ENCODE peak calls at places on chromosome 2, in seven cellular contexts. R is right lobe of liver; P is CD8-positive, alpha-beta T cell; K is heart right ventricle; O is cardiac muscle cell; A is sigmoid colon; C is tibial artery. S is an unnamed sample. For H3K4me1, the result is how much of the 10 kb centered on the place peaks cover.

GRCh38 chr2:97995026-97995733 is 568 bp downstream of the TMEM131 start:
- DNase-seq in R (peak), A (peak), P (peak), C (peak), K (peak), O (peak), S (peak)

GRCh38 chr2:231483398-231484329 is 19.4 kb upstream of the NCL start:
- DNase-seq in P (peak), A (peak), R (peak), K (peak), C (no peak), O (no peak), S (peak)

GRCh38 chr2:218217366-218218309 is 649 bp downstream of the ARPC2 start:
- DNase-seq in K (peak), R (peak), A (peak), P (peak), O (peak), C (peak), S (peak)

GRCh38 chr2:73986085-73986680 is 1.5 kb downstream of the TET3 start:
- DNase-seq in O (no peak), C (no peak), A (no peak), K (no peak), R (no peak), P (peak), S (no peak)

GRCh38 chr2:37919631-37920032 is 5.5 kb upstream of the RMDN2 start:
- DNase-seq in C (no peak), A (no peak), R (peak), P (no peak), K (no peak), O (peak), S (no peak)

GRCh38 chr2:17599617-17600016 is 59.1 kb downstream of the VSNL1 start:
- DNase-seq in C (no peak), O (no peak), K (no peak), R (no peak), A (no peak), P (no peak), S (no peak)

GRCh38 chr2:44550571-44550970 is 188.8 kb downstream of the CAMKMT start:
- DNase-seq in P (no peak), O (no peak), K (no peak), A (no peak), R (no peak), C (no peak), S (no peak)

GRCh38 chr2:190563109-190563508 is 28.6 kb upstream of the NEMP2 start:
- DNase-seq in A (no peak), O (no peak), K (no peak), P (peak), R (no peak), C (no peak), S (no peak)

GRCh38 chr2:215930505-215931233 is 82.7 kb downstream of the MREG start:
- DNase-seq in O (no peak), C (no peak), P (no peak), K (no peak), R (no peak), A (no peak), S (no peak)

GRCh38 chr2:154882725-154883124 is 184.2 kb downstream of the KCNJ3 start:
- DNase-seq in A (no peak), C (no peak), P (no peak), K (no peak), R (no peak), O (no peak), S (no peak)

GRCh38 chr2:54584598-54584997 is 128.5 kb downstream of the SPTBN1 start:
- DNase-seq in A (no peak), O (no peak), K (no peak), P (no peak), R (no peak), C (no peak), S (no peak)

GRCh38 chr2:177738461-177739234 is 333.9 kb downstream of the PDE11A start:
- DNase-seq in P (no peak), K (no peak), A (no peak), O (no peak), C (no peak), R (no peak), S (no peak)

GRCh38 chr2:106269591-106270291 is 75.6 kb upstream of the UXS1 start:
- DNase-seq in R (peak), C (peak), K (peak), A (no peak), P (peak), O (peak), S (peak)

GRCh38 chr2:101710690-101711318 is 13.3 kb downstream of the MAP4K4 start:
- DNase-seq in A (no peak), O (no peak), C (no peak), R (no peak), P (no peak), K (no peak), S (no peak)

GRCh38 chr2:6654279-6654678 is 211.4 kb downstream of the CMPK2 start:
- DNase-seq in O (no peak), P (no peak), C (no peak), A (no peak), K (no peak), R (no peak), S (no peak)

GRCh38 chr2:27306657-27307544 is 1.3 kb downstream of the UCN start:
- DNase-seq in A (no peak), C (no peak), R (no peak), K (no peak), O (no peak), P (peak), S (no peak)

GRCh38 chr2:2527162-2527561 is 196.1 kb upstream of the MYT1L start:
- DNase-seq in A (peak), R (no peak), O (no peak), K (no peak), P (no peak), C (no peak), S (no peak)

GRCh38 chr2:25743132-25743830 is 69.9 kb upstream of the DTNB start:
- DNase-seq in A (no peak), K (no peak), C (no peak), O (no peak), P (no peak), R (no peak), S (no peak)

GRCh38 chr2:102098756-102099155 is 43.8 kb upstream of the IL1R1 start:
- DNase-seq in A (no peak), R (no peak), P (no peak), C (no peak), K (no peak), O (no peak), S (no peak)

GRCh38 chr2:25115902-25116301 is 52.5 kb downstream of the POMC start:
- DNase-seq in R (no peak), O (peak), K (no peak), P (no peak), C (no peak), A (no peak), S (no peak)

GRCh38 chr2:197259470-197259999 is 51.0 kb downstream of the ANKRD44 start:
- DNase-seq in C (no peak), K (no peak), A (no peak), P (no peak), R (no peak), O (no peak), S (no peak)

GRCh38 chr2:73855526-73855925 is 26.8 kb downstream of the STAMBP start:
- DNase-seq in C (no peak), A (no peak), R (no peak), K (no peak), P (no peak), O (no peak), S (no peak)

GRCh38 chr2:46471-47345 is at the start of gene FAM110C:
- DNase-seq in R (peak), K (peak), P (peak), O (peak), C (peak), A (no peak), S (peak)

GRCh38 chr2:44748-45341 is 1.5 kb downstream of the FAM110C start:
- DNase-seq in K (no peak), O (no peak), C (no peak), R (peak), A (no peak), P (no peak), S (peak)

GRCh38 chr2:45342-46130 is 769 bp downstream of the FAM110C start:
- DNase-seq in A (no peak), C (no peak), K (no peak), P (peak), O (no peak), R (no peak), S (peak)

GRCh38 chr2:46131-46470 is 204 bp downstream of the FAM110C start:
- DNase-seq in P (no peak), R (no peak), C (no peak), O (no peak), K (no peak), A (no peak), S (no peak)

GRCh38 chr2:47346-48218 is 1.3 kb upstream of the FAM110C start:
- DNase-seq in A (no peak), K (no peak), P (no peak), R (no peak), C (no peak), O (no peak), S (no peak)
- H3K4me3 ChIP-seq in A (peak), K (peak), P (peak), R (peak), C (peak), O (peak), S (peak)

GRCh38 chr2:9196637-9197036 is 10.0 kb upstream of the ASAP2 start:
- DNase-seq in O (no peak), P (no peak), K (no peak), A (no peak), R (no peak), C (no peak), S (no peak)
- TF ChIP-seq CTCF in O (no peak), P (no peak), K (no peak), A (no peak), R (no peak), C (no peak), S (no peak)

GRCh38 chr2:241310917-241311566 is 4.4 kb downstream of the HDLBP start:
- DNase-seq in O (no peak), A (no peak), P (no peak), K (no peak), C (no peak), R (no peak), S (no peak)

GRCh38 chr2:241307055-241307454 is 8.4 kb downstream of the HDLBP start:
- DNase-seq in C (no peak), R (no peak), A (no peak), O (no peak), P (no peak), K (no peak), S (no peak)

GRCh38 chr2:241308832-241309500 is 6.5 kb downstream of the HDLBP start:
- DNase-seq in K (no peak), O (no peak), C (no peak), R (no peak), P (no peak), A (no peak), S (no peak)

GRCh38 chr2:241309684-241310117 is 5.8 kb downstream of the HDLBP start:
- DNase-seq in O (no peak), P (peak), R (no peak), C (no peak), K (no peak), A (no peak), S (no peak)

GRCh38 chr2:241308267-241308666 is 7.2 kb downstream of the HDLBP start:
- DNase-seq in O (no peak), C (no peak), K (no peak), P (no peak), R (no peak), A (no peak), S (no peak)
- H3K4me1 ChIP-seq in O (under half), C (under half), K (under half), P (under half), R (half or more), A (under half), S (under half)

GRCh38 chr2:166376488-166376828 is 714 bp upstream of the SCN9A start:
- DNase-seq in P (no peak), R (no peak), O (no peak), K (no peak), C (no peak), A (no peak), S (no peak)
- H3K4me3 ChIP-seq in P (no peak), R (peak), O (peak), K (peak), C (peak), A (peak), S (peak)

GRCh38 chr2:33405180-33406105 is 71.0 kb upstream of the RASGRP3 start:
- DNase-seq in R (no peak), C (no peak), O (no peak), P (no peak), K (no peak), A (no peak), S (no peak)
- TF ChIP-seq CTCF in R (no peak), C (no peak), O (no peak), P (no peak), K (no peak), A (no peak), S (no peak)

GRCh38 chr2:16239296-16239850 is 299.0 kb downstream of the MYCN start:
- DNase-seq in K (no peak), C (no peak), R (no peak), P (no peak), A (no peak), O (no peak), S (no peak)
- H3K4me1 ChIP-seq in K (under half), C (under half), R (under half), P (under half), A (under half), O (under half), S (under half)

GRCh38 chr2:104866883-104867350 is 13.0 kb downstream of the POU3F3 start:
- DNase-seq in P (no peak), R (no peak), A (no peak), C (no peak), K (no peak), O (no peak), S (no peak)
- H3K4me3 ChIP-seq in P (no peak), R (no peak), A (no peak), C (no peak), K (no peak), O (no peak), S (no peak)

GRCh38 chr2:207311316-207312005 is 145.7 kb upstream of the KLF7 start:
- DNase-seq in P (no peak), K (no peak), A (peak), O (no peak), R (no peak), C (peak), S (no peak)
- TF ChIP-seq CTCF in P (no peak), K (no peak), A (no peak), O (peak), R (no peak), C (no peak), S (no peak)

GRCh38 chr2:62469558-62469957 is 36.4 kb downstream of the TMEM17 start:
- DNase-seq in K (no peak), P (no peak), R (no peak), C (no peak), A (no peak), O (no peak), S (no peak)

GRCh38 chr2:62471816-62472215 is 34.2 kb downstream of the TMEM17 start:
- DNase-seq in O (no peak), R (no peak), A (no peak), C (no peak), K (peak), P (no peak), S (no peak)

GRCh38 chr2:62472321-62472720 is 33.7 kb downstream of the TMEM17 start:
- DNase-seq in R (no peak), K (no peak), P (no peak), O (no peak), C (no peak), A (no peak), S (no peak)

GRCh38 chr2:62473428-62473827 is 32.6 kb downstream of the TMEM17 start:
- DNase-seq in C (no peak), K (no peak), P (no peak), A (no peak), O (no peak), R (no peak), S (no peak)

GRCh38 chr2:62471404-62471803 is 34.6 kb downstream of the TMEM17 start:
- DNase-seq in O (no peak), R (no peak), P (no peak), K (no peak), A (no peak), C (no peak), S (no peak)
- H3K4me1 ChIP-seq in O (under half), R (under half), P (under half), K (half or more), A (half or more), C (under half), S (under half)

GRCh38 chr2:11828933-11829323 is 82.5 kb downstream of the LPIN1 start:
- DNase-seq in A (no peak), C (no peak), R (no peak), O (no peak), P (no peak), K (no peak), S (peak)

GRCh38 chr2:11831415-11831814 is 85.0 kb downstream of the LPIN1 start:
- DNase-seq in R (no peak), K (no peak), C (no peak), P (no peak), O (no peak), A (no peak), S (no peak)

GRCh38 chr2:11829324-11829946 is 83.0 kb downstream of the LPIN1 start:
- DNase-seq in R (peak), C (peak), A (peak), O (peak), K (peak), P (peak), S (peak)

GRCh38 chr2:11830708-11831301 is 84.4 kb downstream of the LPIN1 start:
- DNase-seq in O (no peak), A (no peak), K (no peak), C (no peak), P (no peak), R (no peak), S (no peak)

DNA sequence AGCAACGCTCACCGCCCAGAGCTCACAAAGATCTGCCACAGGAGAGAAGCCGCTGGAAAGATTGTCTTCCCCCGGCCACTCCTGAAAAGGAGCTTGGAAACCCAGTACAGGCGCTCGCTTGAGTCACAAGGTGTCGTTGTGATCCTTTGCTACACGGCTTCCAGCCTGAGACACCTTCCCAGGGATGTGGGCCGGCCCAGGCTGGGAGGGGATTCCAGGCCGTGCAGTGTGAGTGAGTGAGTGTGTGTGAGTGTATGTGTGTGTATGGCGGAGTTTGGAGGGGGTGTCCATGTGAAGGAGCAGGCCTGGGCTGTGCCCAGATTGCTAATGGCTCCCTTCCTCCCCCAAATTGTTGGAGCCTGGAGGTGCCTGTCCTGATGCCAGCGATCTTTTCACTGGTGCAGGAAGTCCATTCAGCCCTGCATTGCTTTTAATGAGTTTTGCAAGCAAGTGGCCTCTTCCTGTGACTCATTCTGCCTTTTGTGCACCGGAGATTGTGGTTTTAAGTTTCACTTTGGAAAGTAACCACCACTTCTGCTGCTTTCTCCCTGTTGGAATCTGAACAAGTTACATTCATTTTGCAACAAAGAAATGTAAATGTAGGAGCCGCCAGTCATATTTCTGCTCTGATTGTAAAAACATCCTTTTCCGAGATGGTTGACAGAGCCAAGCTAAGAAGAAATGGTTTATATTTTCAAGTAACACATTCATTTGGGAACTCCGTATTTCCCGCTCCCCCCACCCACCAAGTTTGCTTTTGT is 83.7 kb downstream of the LPIN1 start:
- DNase-seq in A (peak), R (peak), P (peak), C (peak), K (peak), O (peak), S (peak)
- H3K4me3 ChIP-seq in A (peak), R (peak), P (peak), C (peak), K (peak), O (no peak), S (peak)

S was measured in pancreas.